ENCODE peak calls at places on chromosomes 13 and 19, in five cellular contexts. G is neuronal stem cell, E is IMR-90, D is mesenchymal stem cell, Z is H9. N is an unnamed sample. For H3K79me1, the result is how much of the 10 kb centered on the place peaks cover.

GRCh38 chr19:40235238-40236025 is 8.9 kb upstream of the CCNP start:
- DNase-seq in G (no peak), E (no peak), Z (peak), D (no peak), N (peak)

GRCh38 chr19:13091400-13092161 is 11.1 kb downstream of the LYL1 start:
- DNase-seq in E (peak), G (no peak), Z (peak), D (peak), N (peak)

GRCh38 chr13:94389544-94390351 is 89.7 kb downstream of the DCT start:
- DNase-seq in Z (no peak), G (no peak), D (peak), E (no peak), N (no peak)

GRCh38 chr13:41651413-41652068 is 194.2 kb downstream of the RGCC start:
- DNase-seq in Z (no peak), E (no peak), D (no peak), G (no peak), N (peak)

GRCh38 chr13:23509781-23510543 is 60.2 kb upstream of the TNFRSF19 start:
- DNase-seq in G (no peak), Z (no peak), E (peak), D (peak), N (no peak)

GRCh38 chr19:5293607-5294089 is 47.0 kb downstream of the PTPRS start:
- DNase-seq in E (peak), G (peak), D (peak), Z (peak), N (peak)

GRCh38 chr19:13974073-13974472 is 21.8 kb downstream of the DCAF15 start:
- DNase-seq in E (no peak), D (no peak), G (peak), Z (peak), N (peak)

GRCh38 chr13:113881614-113882265 is 17.9 kb upstream of the GAS6 start:
- DNase-seq in D (no peak), G (no peak), Z (no peak), E (no peak), N (no peak)

GRCh38 chr19:42402376-42403116 is 12.4 kb upstream of the CNFN start:
- DNase-seq in D (no peak), E (no peak), G (no peak), Z (no peak), N (no peak)

GRCh38 chr13:36275190-36276002 is 22.2 kb downstream of the CCDC169 start:
- DNase-seq in D (peak), Z (no peak), G (peak), E (peak), N (peak)

GRCh38 chr19:42469311-42470239 is 26.8 kb upstream of the CXCL17 start:
- DNase-seq in E (no peak), Z (no peak), D (peak), G (no peak), N (no peak)

GRCh38 chr19:43439183-43440063 is 24.7 kb downstream of the TEX101 start:
- DNase-seq in D (no peak), G (no peak), Z (no peak), E (no peak), N (no peak)

GRCh38 chr13:51444922-51445321 is 7.9 kb downstream of the INTS6 start:
- DNase-seq in Z (no peak), E (peak), D (peak), G (no peak), N (peak)

GRCh38 chr19:35756373-35757230 is at the start of gene HSPB6:
- DNase-seq in E (peak), Z (peak), D (peak), G (no peak), N (peak)

GRCh38 chr13:75704942-75705320 is 68.8 kb downstream of the LMO7 start:
- DNase-seq in E (no peak), Z (peak), G (no peak), D (no peak), N (peak)

GRCh38 chr19:13995017-13995728 is 10.9 kb downstream of the RFX1 start:
- DNase-seq in D (no peak), G (no peak), Z (no peak), E (peak), N (no peak)

GRCh38 chr13:31200636-31200970 is 828 bp downstream of the B3GLCT start:
- DNase-seq in D (peak), G (peak), Z (peak), E (no peak), N (peak)

GRCh38 chr13:85819513-85819912 is 20.3 kb upstream of the SLITRK6 start:
- DNase-seq in E (no peak), D (no peak), Z (no peak), G (no peak), N (no peak)

GRCh38 chr13:45807520-45808099 is 43.9 kb downstream of the SIAH3 start:
- DNase-seq in Z (peak), D (peak), G (peak), E (peak), N (peak)

GRCh38 chr19:49595819-49596404 is 4.9 kb downstream of the PRR12 start:
- DNase-seq in D (no peak), E (no peak), G (no peak), Z (no peak), N (no peak)

GRCh38 chr13:71290963-71291937 is 575.8 kb downstream of the DACH1 start:
- DNase-seq in D (peak), E (peak), Z (no peak), G (no peak), N (no peak)

GRCh38 chr13:76711515-76712182 is 174.6 kb downstream of the KCTD12 start:
- DNase-seq in G (no peak), Z (no peak), E (peak), D (peak), N (no peak)

GRCh38 chr19:40284501-40285352 is at the start of gene AKT2:
- DNase-seq in D (peak), E (peak), G (peak), Z (peak), N (peak)

GRCh38 chr19:35907377-35907745 is 734 bp downstream of the TYROBP start:
- DNase-seq in G (no peak), E (no peak), D (no peak), Z (no peak), N (no peak)

GRCh38 chr19:22515435-22515834 is 93.3 kb upstream of the ZNF98 start:
- DNase-seq in D (no peak), E (no peak), G (no peak), Z (no peak), N (no peak)

GRCh38 chr13:35882722-35883497 is 248.3 kb downstream of the DCLK1 start:
- DNase-seq in G (no peak), E (peak), D (peak), Z (no peak), N (no peak)

GRCh38 chr13:95403349-95404140 is 102.3 kb upstream of the ABCC4 start:
- DNase-seq in Z (peak), G (peak), D (peak), E (no peak), N (peak)

GRCh38 chr13:112172641-112173171 is 105.8 kb downstream of the SOX1 start:
- DNase-seq in E (no peak), G (no peak), Z (no peak), D (no peak), N (no peak)

GRCh38 chr19:5285311-5285710 is 55.3 kb downstream of the PTPRS start:
- DNase-seq in G (no peak), E (no peak), Z (no peak), D (no peak), N (no peak)

GRCh38 chr19:35560271-35560670 is 3.2 kb downstream of the ATP4A start:
- DNase-seq in G (no peak), D (no peak), Z (no peak), E (no peak), N (no peak)

GRCh38 chr13:64417609-64418008 is 2812.5 kb downstream of the PCDH9 start:
- DNase-seq in D (no peak), Z (no peak), G (no peak), E (no peak), N (no peak)

GRCh38 chr19:3670796-3671679 is 29.2 kb downstream of the PIP5K1C start:
- DNase-seq in D (peak), E (peak), G (no peak), Z (no peak), N (no peak)

GRCh38 chr13:75647126-75647784 is 11.1 kb downstream of the LMO7 start:
- DNase-seq in G (no peak), Z (no peak), E (peak), D (no peak), N (no peak)

GRCh38 chr19:17262557-17262956 is 2.0 kb downstream of the USHBP1 start:
- DNase-seq in E (no peak), G (no peak), D (no peak), Z (no peak), N (no peak)

GRCh38 chr13:21076265-21076653 is 14.9 kb upstream of the LATS2 start:
- DNase-seq in E (no peak), D (no peak), G (no peak), Z (peak), N (peak)

GRCh38 chr19:16447015-16447384 is 24.8 kb downstream of the EPS15L1 start:
- DNase-seq in D (peak), G (no peak), E (peak), Z (no peak), N (no peak)

GRCh38 chr13:27536361-27537101 is 83.8 kb downstream of the LNX2 start:
- DNase-seq in D (no peak), G (no peak), Z (no peak), E (no peak), N (no peak)

GRCh38 chr13:20977394-20977793 is 74.8 kb upstream of the XPO4 start:
- DNase-seq in D (no peak), Z (no peak), E (no peak), G (no peak), N (no peak)

GRCh38 chr19:51417107-51417806 is at the start of gene SIGLEC10:
- DNase-seq in Z (peak), E (no peak), G (no peak), D (no peak), N (no peak)

GRCh38 chr19:55467236-55468053 is 2.9 kb upstream of the C19orf85 start:
- DNase-seq in G (no peak), E (peak), Z (peak), D (peak), N (peak)

GRCh38 chr19:55464039-55464668 is 397 bp downstream of the C19orf85 start:
- DNase-seq in D (no peak), G (no peak), Z (no peak), E (no peak), N (no peak)

GRCh38 chr19:55466246-55466614 is 1.7 kb upstream of the C19orf85 start:
- DNase-seq in E (no peak), D (no peak), G (no peak), Z (no peak), N (no peak)

GRCh38 chr19:55464669-55465068 is at the start of gene C19orf85:
- DNase-seq in Z (peak), E (no peak), D (no peak), G (peak), N (peak)

GRCh38 chr19:55465460-55466245 is 1.1 kb upstream of the C19orf85 start:
- DNase-seq in G (no peak), E (no peak), D (no peak), Z (no peak), N (no peak)
- H2AK5ac ChIP-seq in G (peak), E (peak), D (peak), Z (no peak), N (no peak)

GRCh38 chr13:110409581-110409992 is 102.5 kb downstream of the COL4A2 start:
- DNase-seq in E (peak), G (no peak), Z (no peak), D (peak), N (no peak)
- H3K79me1 ChIP-seq in E (half or more), G (under half), Z (under half), D (under half), N (under half)

GRCh38 chr19:11420894-11421606 is 1.9 kb upstream of the RGL3 start:
- DNase-seq in D (no peak), G (no peak), E (no peak), Z (peak), N (peak)

GRCh38 chr19:11420429-11420893 is 1.3 kb upstream of the RGL3 start:
- DNase-seq in Z (no peak), E (no peak), G (no peak), D (peak), N (no peak)

GRCh38 chr19:11416346-11417052 is 2.6 kb downstream of the RGL3 start:
- DNase-seq in D (no peak), G (no peak), E (no peak), Z (no peak), N (no peak)

GRCh38 chr19:11418518-11419506 is at the start of gene RGL3:
- DNase-seq in D (no peak), E (no peak), Z (peak), G (no peak), N (peak)

DNA sequence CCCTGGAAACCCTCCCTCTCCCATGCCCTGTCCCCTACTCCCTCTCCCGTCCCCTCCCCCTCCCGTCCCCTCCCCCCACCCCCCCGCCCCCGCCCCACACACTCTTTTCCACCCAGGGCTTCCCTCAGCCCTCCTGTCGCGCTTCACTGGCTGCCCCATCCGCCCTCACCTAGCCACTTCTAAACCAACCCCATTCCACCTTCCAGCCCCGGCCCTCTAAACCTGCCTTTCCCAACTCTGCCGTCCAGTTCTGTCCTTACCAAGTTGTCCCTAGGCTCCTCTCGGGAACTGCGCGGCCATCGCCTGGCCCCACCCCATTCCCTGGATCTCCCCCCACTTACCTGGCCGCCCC is 972 bp downstream of the RGL3 start:
- DNase-seq in E (no peak), Z (no peak), G (no peak), D (no peak), N (no peak)
- H2BK15ac ChIP-seq in E (no peak), Z (no peak), G (no peak), D (peak), N (no peak)

GRCh38 chr13:74025369-74025768 is 108.8 kb downstream of the KLF12 start:
- DNase-seq in E (no peak), G (no peak), Z (no peak), D (no peak), N (no peak)
- H2AK5ac ChIP-seq in E (no peak), G (no peak), Z (no peak), D (no peak), N (no peak)

DNA sequence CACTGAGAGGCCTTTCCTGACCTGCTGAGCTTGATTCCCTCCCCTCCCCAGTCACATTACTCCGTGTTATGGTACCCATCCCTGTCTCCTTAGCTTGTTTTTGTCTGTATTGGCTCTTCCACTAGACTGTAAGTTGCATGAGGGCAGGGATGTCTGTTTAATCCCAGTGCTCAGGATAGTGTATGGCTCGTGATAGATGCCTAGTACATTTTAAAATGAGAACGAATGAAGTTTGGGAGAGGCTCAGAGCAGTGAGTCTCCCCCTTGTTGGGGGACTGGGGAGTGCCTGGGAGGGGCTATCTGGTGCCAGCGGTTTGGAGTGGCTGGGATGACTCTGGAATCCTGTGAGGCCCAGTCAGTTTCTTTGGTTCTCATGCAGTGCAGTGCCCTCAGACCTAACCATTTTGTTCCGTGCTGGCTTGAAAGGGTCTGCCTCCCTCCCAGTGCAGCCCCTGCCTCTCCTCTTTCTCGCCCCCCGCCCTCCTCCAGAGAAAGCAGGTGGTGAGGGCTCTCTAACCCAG is 35.5 kb downstream of the ACTN4 start:
- DNase-seq in D (peak), E (no peak), Z (no peak), G (no peak), N (no peak)
- H3K79me1 ChIP-seq in D (under half), E (under half), Z (under half), G (under half), N (under half)

DNA sequence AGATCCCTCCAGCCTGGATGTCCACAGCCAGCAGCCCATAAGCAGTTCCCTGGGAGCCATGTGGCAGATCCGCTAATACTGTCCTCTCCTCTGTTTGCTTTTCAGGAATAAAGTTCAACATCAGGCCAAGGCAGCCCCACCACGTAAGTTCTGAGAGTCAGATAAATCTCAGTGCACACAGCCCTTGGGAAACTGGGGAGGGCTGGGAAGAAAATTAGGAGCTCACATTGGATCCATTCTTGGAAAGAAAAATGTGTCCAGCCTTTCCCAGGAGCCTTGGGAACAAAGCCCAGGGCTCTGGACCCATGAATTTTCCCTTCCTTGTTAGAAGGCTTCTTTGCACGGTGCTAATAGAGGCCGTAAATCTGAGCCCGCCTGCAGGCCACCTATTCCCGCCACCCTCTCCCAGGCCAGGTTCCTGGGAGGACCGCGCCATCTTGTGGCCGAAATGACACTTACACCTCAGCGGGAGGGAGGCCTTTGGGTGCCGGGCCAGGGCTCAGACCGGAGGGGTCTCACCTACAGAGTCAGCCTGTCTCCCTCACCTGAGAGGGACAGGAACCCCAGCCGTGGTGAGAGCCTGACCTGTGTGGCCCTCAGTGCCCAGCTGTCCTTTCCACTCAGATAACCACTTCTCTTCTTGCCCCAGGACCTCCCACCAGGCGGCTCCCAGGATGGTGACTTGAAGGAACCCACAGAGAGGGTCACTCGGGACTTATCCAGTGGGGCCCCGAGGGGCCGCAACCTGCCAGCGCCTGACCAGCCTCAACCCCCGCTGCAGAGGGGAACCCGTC is 25.2 kb upstream of the KCTD15 start:
- DNase-seq in E (peak), Z (peak), G (peak), D (peak), N (peak)
- H2BK15ac ChIP-seq in E (no peak), Z (no peak), G (no peak), D (no peak), N (no peak)

GRCh38 chr13:101267656-101268055 is 148.7 kb downstream of the NALCN start:
- DNase-seq in G (no peak), Z (no peak), D (no peak), E (no peak), N (no peak)
- H2AK5ac ChIP-seq in G (no peak), Z (no peak), D (no peak), E (no peak), N (no peak)

DNA sequence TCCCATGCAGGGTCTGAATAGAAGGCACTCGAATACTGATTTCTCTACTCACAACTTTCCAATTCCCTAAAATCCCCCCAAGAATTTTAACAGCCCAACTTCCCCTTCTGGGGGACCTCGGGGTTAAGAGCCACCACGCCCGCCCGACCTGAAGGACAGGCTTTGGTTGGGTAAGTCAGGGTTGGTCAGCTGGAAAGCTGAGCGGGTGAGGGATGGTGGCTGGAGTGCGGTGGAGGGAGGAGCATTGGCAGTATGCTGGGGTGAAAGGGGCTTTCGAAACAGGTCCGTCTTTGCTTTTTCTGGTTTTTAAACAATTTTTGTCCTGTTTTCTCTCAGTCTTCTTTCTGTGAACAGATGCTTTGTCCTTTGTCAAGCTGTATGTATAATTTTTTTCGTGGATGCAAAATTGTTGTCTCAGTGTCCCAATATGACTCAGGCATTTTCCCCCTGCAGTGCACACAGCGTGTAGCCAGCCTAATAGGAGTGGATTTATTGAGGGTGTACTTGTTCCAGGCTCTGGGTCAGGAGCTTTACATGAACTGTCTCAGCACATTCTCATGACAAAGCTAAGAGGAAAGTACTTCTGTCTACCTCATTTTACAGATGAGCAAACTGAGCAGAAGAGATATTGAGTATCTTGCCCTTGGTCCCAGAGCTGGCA is 50.9 kb downstream of the STK24 start:
- DNase-seq in G (no peak), Z (no peak), D (no peak), E (no peak), N (no peak)
- H3K79me1 ChIP-seq in G (under half), Z (under half), D (half or more), E (half or more), N (half or more)